ENCODE peak calls at places on chromosomes 13 and 19, in seven cellular contexts. T is GM10248, Y is neural crest cell, V is GM20000, Q is stomach, A is PC-3, J is adrenal gland. H is an unnamed sample.

GRCh38 chr19:32599736-32600157 is 18.8 kb downstream of the PDCD5 start:
- DNase-seq in T (peak), Y (peak), V (peak), Q (no peak), A (peak), J (no peak), H (peak)

GRCh38 chr13:66574606-66575005 is 655.5 kb downstream of the PCDH9 start:
- DNase-seq in T (no peak), Y (no peak), V (no peak), Q (no peak), A (no peak), J (no peak), H (no peak)

GRCh38 chr19:39858541-39858940 is 12.4 kb upstream of the FBL start:
- DNase-seq in T (no peak), Y (no peak), V (no peak), Q (peak), A (no peak), J (no peak), H (peak)

GRCh38 chr19:12721656-12722565 is 1.8 kb downstream of the TNPO2 start:
- DNase-seq in T (peak), Y (peak), V (peak), Q (peak), A (peak), J (peak), H (peak)

GRCh38 chr13:45602183-45602582 is 13.4 kb downstream of the ERICH6B start:
- DNase-seq in T (no peak), Y (no peak), V (no peak), Q (no peak), A (no peak), J (no peak), H (no peak)

GRCh38 chr13:111031531-111031961 is 83.6 kb upstream of the ARHGEF7 start:
- DNase-seq in T (no peak), Y (no peak), V (no peak), Q (no peak), A (peak), J (peak), H (peak)

GRCh38 chr19:38685666-38686529 is 38.4 kb downstream of the ACTN4 start:
- DNase-seq in T (no peak), Y (no peak), V (no peak), Q (no peak), A (peak), J (no peak), H (peak)

GRCh38 chr19:29672933-29673336 is 7.7 kb downstream of the PLEKHF1 start:
- DNase-seq in T (peak), Y (no peak), V (peak), Q (peak), A (no peak), J (no peak), H (peak)

GRCh38 chr19:14091885-14092462 is 1.4 kb upstream of the SAMD1 start:
- DNase-seq in T (peak), Y (no peak), V (peak), Q (no peak), A (no peak), J (no peak), H (peak)

GRCh38 chr19:5137571-5138124 is 168.7 kb downstream of the KDM4B start:
- DNase-seq in T (no peak), Y (no peak), V (no peak), Q (no peak), A (no peak), J (no peak), H (peak)
- TF ChIP-seq CTCF in T (peak), Y (peak), V (no peak), Q (no peak), A (peak), J (peak), H (peak)

GRCh38 chr13:76822691-76823267 is 63.4 kb downstream of the KCTD12 start:
- DNase-seq in T (peak), Y (no peak), V (peak), Q (no peak), A (peak), J (no peak), H (no peak)
- TF ChIP-seq CTCF in T (peak), Y (no peak), V (peak), Q (peak), A (peak), J (peak), H (no peak)

DNA sequence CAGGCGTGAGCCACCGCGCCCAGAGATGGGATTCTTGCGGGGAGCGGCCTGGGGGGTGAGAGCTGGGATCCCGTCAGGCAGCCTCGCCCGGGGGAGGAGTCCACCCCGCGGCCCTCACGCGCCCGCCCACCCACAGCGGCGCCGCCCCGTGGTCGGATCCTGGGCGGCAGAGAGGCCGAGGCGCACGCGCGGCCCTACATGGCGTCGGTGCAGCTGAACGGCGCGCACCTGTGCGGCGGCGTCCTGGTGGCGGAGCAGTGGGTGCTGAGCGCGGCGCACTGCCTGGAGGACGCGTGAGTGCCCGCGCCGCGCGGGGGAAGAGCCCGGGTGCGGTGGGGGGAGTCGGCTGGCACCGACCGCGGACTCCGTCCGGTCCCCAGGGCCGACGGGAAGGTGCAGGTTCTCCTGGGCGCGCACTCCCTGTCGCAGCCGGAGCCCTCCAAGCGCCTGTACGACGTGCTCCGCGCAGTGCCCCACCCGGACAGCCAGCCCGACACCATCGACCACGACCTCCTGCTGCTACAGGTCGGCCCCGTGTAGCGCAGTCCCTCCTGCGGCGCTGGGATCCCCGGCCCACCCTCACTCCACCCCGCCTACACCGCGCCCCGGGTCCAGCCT is 1.1 kb downstream of the CFD start:
- DNase-seq in T (peak), Y (no peak), V (peak), Q (peak), A (peak), J (no peak), H (peak)
- TF ChIP-seq CTCF in T (peak), Y (no peak), V (peak), Q (no peak), A (no peak), J (peak), H (no peak)

DNA sequence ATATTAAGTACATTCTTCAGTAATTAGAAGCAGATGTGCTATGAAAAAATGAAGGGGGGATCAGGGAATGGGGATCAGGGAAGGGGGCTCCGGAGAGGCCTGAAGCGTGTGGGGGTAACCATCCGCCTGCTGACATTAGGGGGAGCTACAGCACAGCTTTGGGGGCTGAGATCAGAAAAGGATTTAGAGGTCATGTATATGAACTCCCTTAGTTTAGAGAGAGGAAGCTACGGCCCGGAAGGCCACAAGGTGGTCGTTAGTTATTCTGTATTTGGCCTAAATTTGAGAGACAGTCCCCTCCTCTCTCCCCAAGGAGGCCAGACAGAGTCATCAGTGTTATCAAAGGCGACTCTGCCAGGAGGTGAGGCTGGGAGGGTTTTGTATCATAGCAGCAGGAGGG is 99.0 kb downstream of the TM9SF2 start:
- DNase-seq in T (no peak), Y (no peak), V (no peak), Q (no peak), A (no peak), J (no peak), H (peak)
- TF ChIP-seq CTCF in T (no peak), Y (no peak), V (peak), Q (no peak), A (peak), J (no peak), H (peak)

GRCh38 chr19:51108066-51108804 is at the start of gene CTU1:
- DNase-seq in T (peak), Y (peak), V (peak), Q (peak), A (peak), J (peak), H (peak)
- TF ChIP-seq CTCF in T (no peak), Y (peak), V (no peak), Q (no peak), A (no peak), J (peak), H (no peak)

GRCh38 chr13:79900356-79900755 is 419.4 kb downstream of the NDFIP2 start:
- DNase-seq in T (no peak), Y (no peak), V (no peak), Q (no peak), A (no peak), J (no peak), H (no peak)
- TF ChIP-seq CTCF in T (no peak), Y (no peak), V (no peak), Q (no peak), A (no peak), J (no peak), H (no peak)

GRCh38 chr13:33763021-33763420 is 54.9 kb upstream of the RFC3 start:
- DNase-seq in T (no peak), Y (no peak), V (no peak), Q (no peak), A (no peak), J (no peak), H (no peak)

GRCh38 chr13:33757713-33758112 is 60.2 kb upstream of the RFC3 start:
- DNase-seq in T (peak), Y (no peak), V (no peak), Q (no peak), A (no peak), J (no peak), H (no peak)

GRCh38 chr13:33764716-33765115 is 53.2 kb upstream of the RFC3 start:
- DNase-seq in T (no peak), Y (no peak), V (no peak), Q (no peak), A (peak), J (no peak), H (no peak)

GRCh38 chr13:33758113-33758512 is 59.8 kb upstream of the RFC3 start:
- DNase-seq in T (no peak), Y (no peak), V (no peak), Q (no peak), A (no peak), J (no peak), H (no peak)

DNA sequence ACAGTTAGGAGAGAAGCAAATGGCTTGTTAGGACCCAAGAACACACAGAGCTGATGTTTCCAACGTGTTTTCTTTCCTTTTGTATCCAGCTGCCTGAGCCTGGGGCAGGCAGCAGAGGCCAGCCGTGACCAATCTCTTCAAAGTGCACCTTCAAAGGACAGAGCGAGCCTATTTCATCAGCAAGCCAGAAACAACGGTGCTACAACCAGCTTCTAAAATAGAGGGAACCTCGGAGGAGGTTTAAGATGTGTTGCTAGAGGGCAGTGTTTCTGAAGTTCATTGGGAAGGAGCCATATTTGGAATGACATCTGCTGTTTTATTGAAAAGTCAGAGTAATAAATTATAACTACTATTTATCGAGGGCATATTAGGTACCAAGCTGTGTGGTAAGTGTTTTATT is 56.2 kb upstream of the RFC3 start:
- DNase-seq in T (no peak), Y (peak), V (no peak), Q (no peak), A (peak), J (peak), H (no peak)
- TF ChIP-seq CTCF in T (no peak), Y (peak), V (no peak), Q (no peak), A (peak), J (no peak), H (no peak)